ENCODE peak calls at places on chromosomes 12 and 14, in ten cellular contexts. One of them, this sample, is unnamed.
A peak's percentile ranks its signal among the peaks of the same experiment; 100 is the strongest.

GRCh38 chr12:132489078-132489601 is 811 bp upstream of the FBRSL1 start:
- DNase-seq in stomach: peak; percentile 52
- DNase-seq in GM12878: no peak
- DNase-seq in H1: no peak
- DNase-seq in transverse colon: peak; percentile 68
- DNase-seq in GM23338: no peak
- DNase-seq in spleen: peak; percentile 95
- DNase-seq in SK-N-SH: no peak
- DNase-seq in HCT116: no peak
- DNase-seq in Panc1: no peak
- DNase-seq in this sample: no peak

GRCh38 chr14:97381309-97381708 is 584.1 kb downstream of the VRK1 start:
- DNase-seq in stomach: no peak
- DNase-seq in GM12878: no peak
- DNase-seq in H1: no peak
- DNase-seq in transverse colon: no peak
- DNase-seq in GM23338: no peak
- DNase-seq in spleen: no peak
- DNase-seq in SK-N-SH: no peak
- DNase-seq in HCT116: no peak
- DNase-seq in Panc1: no peak
- DNase-seq in this sample: no peak

GRCh38 chr12:76311796-76312195 is 36.4 kb downstream of the BBS10 start:
- DNase-seq in stomach: no peak
- DNase-seq in GM12878: no peak
- DNase-seq in H1: no peak
- DNase-seq in transverse colon: no peak
- DNase-seq in GM23338: no peak
- DNase-seq in spleen: no peak
- DNase-seq in SK-N-SH: no peak
- DNase-seq in HCT116: no peak
- DNase-seq in Panc1: no peak
- DNase-seq in this sample: no peak

GRCh38 chr14:30873308-30874119 is 845 bp upstream of the COCH start:
- DNase-seq in stomach: no peak
- DNase-seq in GM12878: no peak
- DNase-seq in H1: no peak
- DNase-seq in transverse colon: no peak
- DNase-seq in GM23338: no peak
- DNase-seq in spleen: no peak
- DNase-seq in SK-N-SH: no peak
- DNase-seq in HCT116: no peak
- DNase-seq in Panc1: no peak
- DNase-seq in this sample: no peak

GRCh38 chr12:114673169-114673833 is 10.7 kb downstream of the TBX3 start:
- DNase-seq in stomach: no peak
- DNase-seq in GM12878: no peak
- DNase-seq in H1: no peak
- DNase-seq in transverse colon: no peak
- DNase-seq in GM23338: peak; percentile 78
- DNase-seq in spleen: no peak
- DNase-seq in SK-N-SH: peak; percentile 78
- DNase-seq in HCT116: no peak
- DNase-seq in Panc1: no peak
- DNase-seq in this sample: no peak

GRCh38 chr14:98665019-98665418 is 607.0 kb downstream of the BCL11B start:
- DNase-seq in stomach: no peak
- DNase-seq in GM12878: no peak
- DNase-seq in H1: no peak
- DNase-seq in transverse colon: no peak
- DNase-seq in GM23338: peak; percentile 53
- DNase-seq in spleen: no peak
- DNase-seq in SK-N-SH: no peak
- DNase-seq in HCT116: no peak
- DNase-seq in Panc1: no peak
- DNase-seq in this sample: no peak

GRCh38 chr12:51593539-51593938 is 2.5 kb downstream of the SCN8A start:
- DNase-seq in stomach: no peak
- DNase-seq in GM12878: no peak
- DNase-seq in H1: no peak
- DNase-seq in transverse colon: peak; percentile 17
- DNase-seq in GM23338: peak; percentile 62
- DNase-seq in spleen: no peak
- DNase-seq in SK-N-SH: no peak
- DNase-seq in HCT116: no peak
- DNase-seq in Panc1: no peak
- DNase-seq in this sample: no peak

GRCh38 chr12:123076604-123077297 is 74.1 kb downstream of the PITPNM2 start:
- DNase-seq in stomach: no peak
- DNase-seq in GM12878: no peak
- DNase-seq in H1: no peak
- DNase-seq in transverse colon: no peak
- DNase-seq in GM23338: no peak
- DNase-seq in spleen: no peak
- DNase-seq in SK-N-SH: peak; percentile 31
- DNase-seq in HCT116: no peak
- DNase-seq in Panc1: no peak
- DNase-seq in this sample: no peak

GRCh38 chr14:52043690-52044089 is 25.2 kb downstream of the NID2 start:
- DNase-seq in stomach: peak; percentile 36
- DNase-seq in GM12878: no peak
- DNase-seq in H1: no peak
- DNase-seq in transverse colon: peak; percentile 49
- DNase-seq in GM23338: peak; percentile 75
- DNase-seq in spleen: no peak
- DNase-seq in SK-N-SH: peak; percentile 72
- DNase-seq in HCT116: peak; percentile 50
- DNase-seq in Panc1: no peak
- DNase-seq in this sample: no peak

GRCh38 chr14:52044791-52045522 is 23.9 kb downstream of the NID2 start:
- DNase-seq in stomach: no peak
- DNase-seq in GM12878: no peak
- DNase-seq in H1: no peak
- DNase-seq in transverse colon: no peak
- DNase-seq in GM23338: no peak
- DNase-seq in spleen: no peak
- DNase-seq in SK-N-SH: no peak
- DNase-seq in HCT116: no peak
- DNase-seq in Panc1: peak; percentile 38
- DNase-seq in this sample: no peak

GRCh38 chr14:52042371-52043037 is 26.4 kb downstream of the NID2 start:
- DNase-seq in stomach: no peak
- DNase-seq in GM12878: no peak
- DNase-seq in H1: no peak
- DNase-seq in transverse colon: no peak
- DNase-seq in GM23338: no peak
- DNase-seq in spleen: no peak
- DNase-seq in SK-N-SH: no peak
- DNase-seq in HCT116: no peak
- DNase-seq in Panc1: no peak
- DNase-seq in this sample: no peak

GRCh38 chr14:52039124-52039815 is 29.6 kb downstream of the NID2 start:
- DNase-seq in stomach: no peak
- DNase-seq in GM12878: no peak
- DNase-seq in H1: no peak
- DNase-seq in transverse colon: no peak
- DNase-seq in GM23338: no peak
- DNase-seq in spleen: no peak
- DNase-seq in SK-N-SH: no peak
- DNase-seq in HCT116: no peak
- DNase-seq in Panc1: no peak
- DNase-seq in this sample: no peak

GRCh38 chr14:52040598-52040997 is 28.3 kb downstream of the NID2 start:
- DNase-seq in stomach: no peak
- DNase-seq in GM12878: no peak
- DNase-seq in H1: no peak
- DNase-seq in transverse colon: no peak
- DNase-seq in GM23338: no peak
- DNase-seq in spleen: no peak
- DNase-seq in SK-N-SH: no peak
- DNase-seq in HCT116: no peak
- DNase-seq in Panc1: no peak
- DNase-seq in this sample: no peak
- TF ChIP-seq POLR2AphosphoS5 in stomach: no peak
- TF ChIP-seq POLR2AphosphoS5 in GM12878: no peak
- TF ChIP-seq POLR2AphosphoS5 in H1: no peak
- TF ChIP-seq POLR2AphosphoS5 in transverse colon: no peak
- TF ChIP-seq POLR2AphosphoS5 in GM23338: no peak
- TF ChIP-seq POLR2AphosphoS5 in spleen: no peak
- TF ChIP-seq POLR2AphosphoS5 in SK-N-SH: no peak
- TF ChIP-seq POLR2AphosphoS5 in HCT116: no peak
- TF ChIP-seq POLR2AphosphoS5 in Panc1: no peak
- TF ChIP-seq POLR2AphosphoS5 in this sample: no peak

DNA sequence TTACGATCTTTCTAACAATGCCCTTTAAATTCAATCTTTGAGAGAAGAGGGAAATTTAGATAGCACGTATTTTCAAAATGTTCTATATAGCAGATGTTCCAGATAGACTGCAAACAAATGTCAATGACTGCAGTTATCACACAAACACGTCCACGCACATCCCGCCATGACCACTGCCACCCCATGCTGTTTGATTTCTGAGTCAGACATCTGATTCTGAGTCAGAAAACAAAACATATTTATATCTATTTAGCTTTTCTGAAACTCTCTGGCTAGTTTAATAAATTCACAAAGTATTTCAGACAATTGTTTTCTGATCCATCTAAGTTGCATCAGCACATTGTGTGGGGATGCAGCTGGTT is 105.9 kb upstream of the BCAT1 start:
- DNase-seq in stomach: no peak
- DNase-seq in GM12878: no peak
- DNase-seq in H1: no peak
- DNase-seq in transverse colon: no peak
- DNase-seq in GM23338: no peak
- DNase-seq in spleen: no peak
- DNase-seq in SK-N-SH: no peak
- DNase-seq in HCT116: no peak
- DNase-seq in Panc1: no peak
- DNase-seq in this sample: no peak
- H3K4me1 ChIP-seq in stomach: peaks cover 13% of the 10 kb centered on the region
- H3K4me1 ChIP-seq in GM12878: peaks cover 30% of the 10 kb centered on the region
- H3K4me1 ChIP-seq in H1: peaks cover 3% of the 10 kb centered on the region
- H3K4me1 ChIP-seq in transverse colon: no peaks in the 10 kb centered on the region
- H3K4me1 ChIP-seq in GM23338: peaks cover 7% of the 10 kb centered on the region
- H3K4me1 ChIP-seq in spleen: peaks cover 34% of the 10 kb centered on the region
- H3K4me1 ChIP-seq in SK-N-SH: no peaks in the 10 kb centered on the region
- H3K4me1 ChIP-seq in HCT116: no peaks in the 10 kb centered on the region
- H3K4me1 ChIP-seq in Panc1: peaks cover 4% of the 10 kb centered on the region
- H3K4me1 ChIP-seq in this sample: no peaks in the 10 kb centered on the region

GRCh38 chr14:69776875-69777453 is 10.0 kb downstream of the SRSF5 start:
- DNase-seq in stomach: no peak
- DNase-seq in GM12878: no peak
- DNase-seq in H1: no peak
- DNase-seq in transverse colon: no peak
- DNase-seq in GM23338: no peak
- DNase-seq in spleen: no peak
- DNase-seq in SK-N-SH: no peak
- DNase-seq in HCT116: no peak
- DNase-seq in Panc1: no peak
- DNase-seq in this sample: no peak
- TF ChIP-seq POLR2AphosphoS5 in stomach: no peak
- TF ChIP-seq POLR2AphosphoS5 in GM12878: peak; percentile 5
- TF ChIP-seq POLR2AphosphoS5 in H1: no peak
- TF ChIP-seq POLR2AphosphoS5 in transverse colon: no peak
- TF ChIP-seq POLR2AphosphoS5 in GM23338: no peak
- TF ChIP-seq POLR2AphosphoS5 in spleen: no peak
- TF ChIP-seq POLR2AphosphoS5 in SK-N-SH: no peak
- TF ChIP-seq POLR2AphosphoS5 in HCT116: no peak
- TF ChIP-seq POLR2AphosphoS5 in Panc1: no peak
- TF ChIP-seq POLR2AphosphoS5 in this sample: no peak

GRCh38 chr14:101476258-101476930 is 84.9 kb upstream of the DIO3 start:
- DNase-seq in stomach: peak; percentile 4
- DNase-seq in GM12878: no peak
- DNase-seq in H1: no peak
- DNase-seq in transverse colon: peak; percentile 51
- DNase-seq in GM23338: no peak
- DNase-seq in spleen: peak; percentile 45
- DNase-seq in SK-N-SH: no peak
- DNase-seq in HCT116: no peak
- DNase-seq in Panc1: no peak
- DNase-seq in this sample: no peak

GRCh38 chr14:101476931-101477553 is 84.3 kb upstream of the DIO3 start:
- DNase-seq in stomach: peak; percentile 9
- DNase-seq in GM12878: no peak
- DNase-seq in H1: peak; percentile 36
- DNase-seq in transverse colon: peak; percentile 73
- DNase-seq in GM23338: peak; percentile 80
- DNase-seq in spleen: peak; percentile 56
- DNase-seq in SK-N-SH: no peak
- DNase-seq in HCT116: peak; percentile 84
- DNase-seq in Panc1: peak; percentile 65
- DNase-seq in this sample: no peak

GRCh38 chr14:101474563-101475467 is 86.5 kb upstream of the DIO3 start:
- DNase-seq in stomach: peak; percentile 19
- DNase-seq in GM12878: no peak
- DNase-seq in H1: no peak
- DNase-seq in transverse colon: no peak
- DNase-seq in GM23338: no peak
- DNase-seq in spleen: peak; percentile 39
- DNase-seq in SK-N-SH: no peak
- DNase-seq in HCT116: no peak
- DNase-seq in Panc1: no peak
- DNase-seq in this sample: no peak

GRCh38 chr14:101473795-101474562 is 87.3 kb upstream of the DIO3 start:
- DNase-seq in stomach: peak; percentile 8
- DNase-seq in GM12878: no peak
- DNase-seq in H1: no peak
- DNase-seq in transverse colon: no peak
- DNase-seq in GM23338: no peak
- DNase-seq in spleen: peak; percentile 47
- DNase-seq in SK-N-SH: no peak
- DNase-seq in HCT116: no peak
- DNase-seq in Panc1: no peak
- DNase-seq in this sample: peak; percentile 31

DNA sequence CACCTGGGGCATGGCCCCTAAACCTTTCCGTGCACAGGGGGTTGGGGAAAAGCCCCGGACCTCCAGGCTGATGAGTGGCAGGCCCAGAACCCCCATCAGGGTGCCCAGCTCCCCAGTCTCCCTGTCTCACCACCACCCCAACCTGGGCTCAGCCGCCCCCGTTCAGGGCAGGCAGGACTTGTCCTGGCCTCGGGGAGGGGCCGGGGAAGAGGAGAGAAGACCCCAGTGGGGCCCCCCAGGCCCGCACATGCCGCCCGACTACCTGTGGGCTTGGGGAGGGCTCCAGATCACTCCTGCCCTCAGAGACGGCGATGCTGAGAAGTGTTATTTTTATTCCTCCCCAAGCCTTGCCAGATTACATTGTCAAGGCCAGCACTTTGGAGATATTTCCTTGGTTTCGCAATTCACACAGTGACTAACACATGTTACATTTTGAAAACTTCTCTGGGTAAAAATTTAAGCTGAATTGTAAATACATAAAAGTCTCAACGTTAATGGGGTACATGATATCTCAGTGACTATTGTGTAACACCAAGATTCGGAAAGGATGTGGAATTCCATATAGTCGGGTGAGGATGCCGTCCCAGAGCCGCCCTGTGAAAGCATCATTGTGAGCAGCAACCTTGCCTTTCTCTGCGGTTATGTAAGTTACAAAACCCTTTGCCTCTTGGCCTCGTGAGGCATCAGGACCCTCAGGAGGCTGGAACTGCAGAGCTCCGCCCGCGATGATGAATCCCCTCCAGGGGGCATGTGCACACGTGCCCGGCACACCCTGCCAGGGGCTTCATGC is 85.6 kb upstream of the DIO3 start:
- DNase-seq in stomach: peak; percentile 23
- DNase-seq in GM12878: no peak
- DNase-seq in H1: no peak
- DNase-seq in transverse colon: no peak
- DNase-seq in GM23338: no peak
- DNase-seq in spleen: peak; percentile 69
- DNase-seq in SK-N-SH: no peak
- DNase-seq in HCT116: no peak
- DNase-seq in Panc1: no peak
- DNase-seq in this sample: peak; percentile 41
- H3K4me1 ChIP-seq in stomach: peaks cover 24% of the 10 kb centered on the region
- H3K4me1 ChIP-seq in GM12878: no peaks in the 10 kb centered on the region
- H3K4me1 ChIP-seq in H1: peaks cover 4% of the 10 kb centered on the region
- H3K4me1 ChIP-seq in transverse colon: peaks cover 19% of the 10 kb centered on the region
- H3K4me1 ChIP-seq in GM23338: peaks cover 6% of the 10 kb centered on the region
- H3K4me1 ChIP-seq in spleen: no peaks in the 10 kb centered on the region
- H3K4me1 ChIP-seq in SK-N-SH: peaks cover 27% of the 10 kb centered on the region
- H3K4me1 ChIP-seq in HCT116: peaks cover 26% of the 10 kb centered on the region
- H3K4me1 ChIP-seq in Panc1: peaks cover 14% of the 10 kb centered on the region
- H3K4me1 ChIP-seq in this sample: no peaks in the 10 kb centered on the region